ENCODE peak calls at places on chromosomes 16 and 17, in five cellular contexts. One of them, this sample, is unnamed.

GRCh38 chr16:66278604-66279262 is 87.8 kb upstream of the CDH5 start:
- DNase-seq in uterus: no peak
- DNase-seq in AG04450: no peak
- DNase-seq in left ventricle myocardium inferior: no peak
- DNase-seq in A549: no peak
- DNase-seq in this sample: no peak

GRCh38 chr16:2912330-2913199 is 834 bp downstream of the FLYWCH1 start:
- DNase-seq in uterus: no peak
- DNase-seq in A549: peak; percentile 28
- DNase-seq in left ventricle myocardium inferior: no peak
- DNase-seq in AG04450: peak; percentile 34
- DNase-seq in this sample: no peak

GRCh38 chr17:32831627-32832243 is 45.2 kb downstream of the MYO1D start:
- DNase-seq in uterus: no peak
- DNase-seq in AG04450: no peak
- DNase-seq in A549: no peak
- DNase-seq in left ventricle myocardium inferior: no peak
- DNase-seq in this sample: no peak

GRCh38 chr17:74654742-74655141 is 31.2 kb upstream of the CD300E start:
- DNase-seq in A549: no peak
- DNase-seq in left ventricle myocardium inferior: no peak
- DNase-seq in uterus: no peak
- DNase-seq in AG04450: no peak
- DNase-seq in this sample: no peak

GRCh38 chr16:30085820-30086219 is 5.9 kb downstream of the TBX6 start:
- DNase-seq in AG04450: no peak
- DNase-seq in A549: no peak
- DNase-seq in uterus: no peak
- DNase-seq in left ventricle myocardium inferior: no peak
- DNase-seq in this sample: no peak

GRCh38 chr17:48601528-48602430 is 3.0 kb downstream of the HOXB6 start:
- DNase-seq in AG04450: no peak
- DNase-seq in uterus: no peak
- DNase-seq in A549: peak; percentile 54
- DNase-seq in left ventricle myocardium inferior: no peak
- DNase-seq in this sample: no peak

GRCh38 chr16:89957214-89957785 is 8.7 kb downstream of the DEF8 start:
- DNase-seq in A549: no peak
- DNase-seq in left ventricle myocardium inferior: no peak
- DNase-seq in uterus: no peak
- DNase-seq in AG04450: no peak
- DNase-seq in this sample: no peak

GRCh38 chr16:67000384-67001158 is 12.2 kb downstream of the CES4A start:
- DNase-seq in A549: peak; percentile 58
- DNase-seq in left ventricle myocardium inferior: peak; percentile 61
- DNase-seq in uterus: peak; percentile 61
- DNase-seq in AG04450: no peak
- DNase-seq in this sample: no peak

GRCh38 chr16:83793179-83793578 is 14.6 kb upstream of the HSBP1 start:
- DNase-seq in uterus: no peak
- DNase-seq in left ventricle myocardium inferior: no peak
- DNase-seq in AG04450: no peak
- DNase-seq in A549: no peak
- DNase-seq in this sample: no peak

GRCh38 chr16:10945065-10945787 is 862 bp downstream of the CLEC16A start:
- DNase-seq in AG04450: no peak
- DNase-seq in uterus: no peak
- DNase-seq in left ventricle myocardium inferior: no peak
- DNase-seq in A549: no peak
- DNase-seq in this sample: no peak

GRCh38 chr17:43916385-43916784 is 9.0 kb upstream of the MPP2 start:
- DNase-seq in left ventricle myocardium inferior: no peak
- DNase-seq in A549: no peak
- DNase-seq in AG04450: no peak
- DNase-seq in uterus: no peak
- DNase-seq in this sample: no peak

GRCh38 chr17:2634361-2634960 is 41.0 kb downstream of the PAFAH1B1 start:
- DNase-seq in AG04450: no peak
- DNase-seq in left ventricle myocardium inferior: no peak
- DNase-seq in uterus: no peak
- DNase-seq in A549: peak; percentile 68
- DNase-seq in this sample: no peak

GRCh38 chr17:30858556-30859250 is 26.9 kb downstream of the ATAD5 start:
- DNase-seq in uterus: no peak
- DNase-seq in A549: no peak
- DNase-seq in left ventricle myocardium inferior: no peak
- DNase-seq in AG04450: no peak
- DNase-seq in this sample: no peak

GRCh38 chr16:85263214-85263613 is 150.9 kb upstream of the CIBAR2 start:
- DNase-seq in A549: no peak
- DNase-seq in left ventricle myocardium inferior: no peak
- DNase-seq in uterus: no peak
- DNase-seq in AG04450: no peak
- DNase-seq in this sample: no peak

GRCh38 chr16:85265789-85266188 is 153.5 kb upstream of the CIBAR2 start:
- DNase-seq in left ventricle myocardium inferior: no peak
- DNase-seq in A549: no peak
- DNase-seq in AG04450: no peak
- DNase-seq in uterus: no peak
- DNase-seq in this sample: no peak

GRCh38 chr16:85265161-85265784 is 153.0 kb upstream of the CIBAR2 start:
- DNase-seq in uterus: no peak
- DNase-seq in left ventricle myocardium inferior: no peak
- DNase-seq in AG04450: no peak
- DNase-seq in A549: no peak
- DNase-seq in this sample: no peak

GRCh38 chr16:85262558-85263196 is 150.4 kb upstream of the CIBAR2 start:
- DNase-seq in A549: no peak
- DNase-seq in AG04450: no peak
- DNase-seq in uterus: no peak
- DNase-seq in left ventricle myocardium inferior: no peak
- DNase-seq in this sample: no peak

DNA sequence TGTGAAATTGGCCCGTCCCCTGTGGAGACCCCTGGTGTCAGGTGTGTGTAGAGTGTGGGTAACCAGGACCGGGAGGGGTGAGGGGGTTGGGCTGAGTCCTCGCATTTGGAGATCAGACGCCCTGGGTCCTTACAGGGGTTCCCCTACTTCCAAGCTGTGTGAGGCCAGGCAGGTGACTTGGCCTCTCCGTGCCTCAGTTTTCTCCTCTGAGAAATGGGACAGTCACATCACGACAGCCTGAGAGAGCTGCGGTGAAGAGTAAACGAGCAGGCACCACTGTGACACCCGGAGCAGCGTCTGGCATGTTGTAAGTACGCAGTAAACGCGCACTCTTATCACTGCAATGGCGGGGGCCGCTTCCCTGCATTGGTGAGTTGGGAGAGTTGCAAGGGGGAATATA is 152.5 kb upstream of the CIBAR2 start:
- DNase-seq in uterus: no peak
- DNase-seq in AG04450: no peak
- DNase-seq in left ventricle myocardium inferior: no peak
- DNase-seq in A549: no peak
- DNase-seq in this sample: no peak
- TF ChIP-seq CTCF in uterus: no peak
- TF ChIP-seq CTCF in AG04450: no peak
- TF ChIP-seq CTCF in left ventricle myocardium inferior: no peak
- TF ChIP-seq CTCF in A549: no peak
- TF ChIP-seq CTCF in this sample: no peak

GRCh38 chr16:68297908-68298307 is 12.8 kb downstream of the SLC7A6OS start:
- DNase-seq in left ventricle myocardium inferior: no peak
- DNase-seq in AG04450: no peak
- DNase-seq in A549: no peak
- DNase-seq in uterus: no peak
- DNase-seq in this sample: no peak

GRCh38 chr16:68296693-68297092 is 14.1 kb downstream of the SLC7A6OS start:
- DNase-seq in AG04450: no peak
- DNase-seq in A549: no peak
- DNase-seq in left ventricle myocardium inferior: no peak
- DNase-seq in uterus: no peak
- DNase-seq in this sample: no peak

GRCh38 chr16:68298907-68299515 is 11.7 kb downstream of the SLC7A6OS start:
- DNase-seq in A549: no peak
- DNase-seq in AG04450: no peak
- DNase-seq in uterus: peak; percentile 31
- DNase-seq in left ventricle myocardium inferior: peak; percentile 68
- DNase-seq in this sample: no peak

GRCh38 chr16:68299571-68300453 is 10.9 kb downstream of the SLC7A6OS start:
- DNase-seq in left ventricle myocardium inferior: no peak
- DNase-seq in A549: no peak
- DNase-seq in AG04450: no peak
- DNase-seq in uterus: no peak
- DNase-seq in this sample: no peak

GRCh38 chr16:68298312-68298711 is 12.4 kb downstream of the SLC7A6OS start:
- DNase-seq in AG04450: no peak
- DNase-seq in A549: no peak
- DNase-seq in left ventricle myocardium inferior: no peak
- DNase-seq in uterus: no peak
- DNase-seq in this sample: no peak
- TF ChIP-seq CTCF in AG04450: no peak
- TF ChIP-seq CTCF in A549: no peak
- TF ChIP-seq CTCF in left ventricle myocardium inferior: no peak
- TF ChIP-seq CTCF in uterus: no peak
- TF ChIP-seq CTCF in this sample: no peak

DNA sequence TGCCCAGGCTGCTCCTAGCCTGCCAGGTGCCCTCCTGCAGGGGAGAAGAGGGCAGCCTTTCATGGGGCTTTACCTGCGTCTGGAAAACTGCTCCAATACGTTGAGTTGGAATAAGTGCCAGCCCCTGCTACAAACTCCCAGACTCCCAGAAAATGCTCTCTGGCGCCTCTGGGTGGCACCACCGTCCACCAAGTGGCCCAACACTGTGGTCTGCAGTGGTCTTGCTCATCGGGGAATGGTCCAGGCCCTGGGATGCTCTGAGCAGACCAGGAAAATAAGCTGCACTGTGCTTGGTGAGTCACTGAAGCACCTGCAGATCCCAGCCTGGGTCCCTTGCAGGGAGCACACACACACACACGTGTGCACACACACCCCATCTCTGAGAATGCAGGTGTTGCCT is 20.8 kb downstream of the CDIP1 start:
- DNase-seq in uterus: no peak
- DNase-seq in AG04450: no peak
- DNase-seq in A549: peak; percentile 40
- DNase-seq in left ventricle myocardium inferior: no peak
- DNase-seq in this sample: no peak
- TF ChIP-seq CTCF in uterus: peak; percentile 49
- TF ChIP-seq CTCF in AG04450: peak; percentile 72
- TF ChIP-seq CTCF in A549: peak; percentile 55
- TF ChIP-seq CTCF in left ventricle myocardium inferior: peak; percentile 64
- TF ChIP-seq CTCF in this sample: peak; percentile 78

DNA sequence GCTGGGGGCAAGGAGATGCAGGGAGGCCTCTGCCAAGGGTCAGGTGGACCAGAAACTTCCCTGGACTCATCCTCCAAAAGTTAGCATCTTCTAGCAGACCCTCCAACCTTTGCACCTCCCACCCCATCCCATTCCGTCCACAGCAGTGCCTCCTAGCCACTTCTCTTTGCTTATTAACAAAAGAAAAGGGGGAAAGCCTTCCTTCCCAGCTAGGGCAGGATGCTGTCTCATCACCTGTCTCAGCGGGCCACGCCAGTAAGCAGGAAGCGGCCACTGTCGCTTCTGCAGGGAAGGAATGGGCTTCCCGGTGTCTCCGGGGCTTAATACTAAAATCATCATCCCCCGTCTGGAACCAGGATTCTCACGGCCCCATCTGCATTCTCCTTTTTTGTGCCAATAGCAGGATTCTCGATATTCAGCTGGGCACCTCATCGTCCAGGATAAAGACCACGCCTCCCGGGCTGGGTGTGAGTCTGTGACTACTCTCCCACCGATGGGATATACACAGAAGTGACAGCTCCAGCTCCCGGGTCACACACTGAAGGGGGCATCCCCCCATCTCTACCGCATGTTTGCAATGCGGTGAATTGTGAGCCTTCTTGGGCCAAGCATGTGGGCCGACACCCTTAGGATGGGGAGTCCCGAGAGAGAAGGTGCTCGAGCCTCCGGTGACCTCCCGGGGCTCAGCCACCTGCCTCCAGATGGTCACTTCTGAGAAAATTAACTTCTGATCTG is 15.5 kb upstream of the RBFOX3 start:
- DNase-seq in AG04450: no peak
- DNase-seq in uterus: peak; percentile 9
- DNase-seq in left ventricle myocardium inferior: peak; percentile 4
- DNase-seq in A549: no peak
- DNase-seq in this sample: peak; percentile 72
- TF ChIP-seq CTCF in AG04450: no peak
- TF ChIP-seq CTCF in uterus: no peak
- TF ChIP-seq CTCF in left ventricle myocardium inferior: no peak
- TF ChIP-seq CTCF in A549: no peak
- TF ChIP-seq CTCF in this sample: no peak

GRCh38 chr16:73170587-73170986 is 122.7 kb upstream of the ZFHX3 start:
- DNase-seq in AG04450: no peak
- DNase-seq in uterus: no peak
- DNase-seq in A549: no peak
- DNase-seq in left ventricle myocardium inferior: no peak
- DNase-seq in this sample: no peak

GRCh38 chr16:73171901-73172619 is 124.1 kb upstream of the ZFHX3 start:
- DNase-seq in A549: no peak
- DNase-seq in left ventricle myocardium inferior: no peak
- DNase-seq in uterus: no peak
- DNase-seq in AG04450: no peak
- DNase-seq in this sample: no peak

GRCh38 chr16:73171380-73171779 is 123.5 kb upstream of the ZFHX3 start:
- DNase-seq in left ventricle myocardium inferior: no peak
- DNase-seq in AG04450: no peak
- DNase-seq in uterus: no peak
- DNase-seq in A549: no peak
- DNase-seq in this sample: no peak

GRCh38 chr16:73173396-73173795 is 125.5 kb upstream of the ZFHX3 start:
- DNase-seq in uterus: peak; percentile 30
- DNase-seq in AG04450: no peak
- DNase-seq in left ventricle myocardium inferior: peak; percentile 26
- DNase-seq in A549: no peak
- DNase-seq in this sample: no peak

DNA sequence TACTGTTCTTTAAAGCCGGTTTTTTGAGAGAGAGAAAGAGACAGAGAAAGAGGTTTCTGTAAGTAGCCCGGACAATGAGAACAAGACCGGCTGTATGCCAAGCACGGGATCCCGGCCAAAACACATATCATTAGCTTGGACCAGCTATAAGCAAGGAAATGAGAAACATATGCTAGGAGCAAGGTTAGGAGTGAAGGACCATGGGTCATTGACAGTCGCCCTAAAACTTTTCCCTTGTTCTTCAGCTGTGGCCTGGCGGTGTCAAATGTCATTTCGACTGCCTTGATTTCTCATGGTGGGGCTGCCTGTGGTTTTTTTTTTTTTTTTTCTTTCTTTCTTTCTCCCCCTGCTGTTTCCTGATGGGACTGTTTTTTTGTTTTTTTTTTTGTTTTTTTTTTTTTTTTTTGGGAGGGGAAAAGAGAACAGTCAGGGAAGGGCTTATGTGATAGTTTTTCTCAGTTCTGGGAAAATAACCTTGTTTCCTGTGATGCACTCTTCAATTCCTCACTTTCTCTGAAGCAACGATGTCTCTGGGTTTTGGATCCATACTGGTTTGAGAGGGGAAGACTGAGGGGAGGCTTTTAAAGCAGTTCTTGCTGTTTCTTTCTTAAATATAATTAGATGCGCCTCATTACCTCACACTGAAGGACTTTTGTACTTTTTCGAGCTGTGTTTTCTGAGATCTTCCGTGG is 124.8 kb upstream of the ZFHX3 start:
- DNase-seq in A549: peak; percentile 36
- DNase-seq in AG04450: peak; percentile 67
- DNase-seq in left ventricle myocardium inferior: peak; percentile 87
- DNase-seq in uterus: peak; percentile 90
- DNase-seq in this sample: no peak
- TF ChIP-seq CTCF in A549: peak; percentile 19
- TF ChIP-seq CTCF in AG04450: peak; percentile 56
- TF ChIP-seq CTCF in left ventricle myocardium inferior: peak; percentile 39
- TF ChIP-seq CTCF in uterus: no peak
- TF ChIP-seq CTCF in this sample: peak; percentile 79

This sample was measured in chondrocyte.